ENCODE peak calls at places on chromosomes 4 and X, in ten cellular contexts. One of them, this sample, is unnamed.

GRCh38 chrX:129741880-129742758 is 3.3 kb downstream of the XPNPEP2 start:
- DNase-seq in AG08395: no peak
- DNase-seq in progenitor cell of endocrine pancreas: no peak
- DNase-seq in CD4-positive, alpha-beta T cell: no peak
- DNase-seq in A673: no peak
- DNase-seq in Kasumi-1: no peak
- DNase-seq in left ventricle myocardium inferior: no peak
- DNase-seq in Right ventricle myocardium superior: no peak
- DNase-seq in AG10803: no peak
- DNase-seq in foreskin keratinocyte: no peak
- DNase-seq in this sample: no peak

GRCh38 chr4:109465065-109465464 is 31.4 kb downstream of the SEC24B start:
- DNase-seq in AG08395: peak
- DNase-seq in progenitor cell of endocrine pancreas: no peak
- DNase-seq in CD4-positive, alpha-beta T cell: no peak
- DNase-seq in A673: no peak
- DNase-seq in Kasumi-1: no peak
- DNase-seq in left ventricle myocardium inferior: no peak
- DNase-seq in Right ventricle myocardium superior: no peak
- DNase-seq in AG10803: peak
- DNase-seq in foreskin keratinocyte: no peak
- DNase-seq in this sample: no peak

GRCh38 chrX:9311411-9312160 is 153.3 kb upstream of the TBL1X start:
- DNase-seq in AG08395: no peak
- DNase-seq in progenitor cell of endocrine pancreas: no peak
- DNase-seq in CD4-positive, alpha-beta T cell: no peak
- DNase-seq in A673: no peak
- DNase-seq in Kasumi-1: peak
- DNase-seq in left ventricle myocardium inferior: no peak
- DNase-seq in Right ventricle myocardium superior: no peak
- DNase-seq in AG10803: peak
- DNase-seq in foreskin keratinocyte: no peak
- DNase-seq in this sample: no peak

GRCh38 chrX:81377329-81377728 is 175.4 kb downstream of the SH3BGRL start:
- DNase-seq in AG08395: peak
- DNase-seq in progenitor cell of endocrine pancreas: no peak
- DNase-seq in CD4-positive, alpha-beta T cell: no peak
- DNase-seq in A673: peak
- DNase-seq in Kasumi-1: peak
- DNase-seq in left ventricle myocardium inferior: no peak
- DNase-seq in Right ventricle myocardium superior: no peak
- DNase-seq in AG10803: peak
- DNase-seq in foreskin keratinocyte: no peak
- DNase-seq in this sample: no peak

GRCh38 chr4:110033994-110034393 is 121.3 kb downstream of the EGF start:
- DNase-seq in AG08395: no peak
- DNase-seq in progenitor cell of endocrine pancreas: no peak
- DNase-seq in CD4-positive, alpha-beta T cell: no peak
- DNase-seq in A673: no peak
- DNase-seq in Kasumi-1: peak
- DNase-seq in left ventricle myocardium inferior: no peak
- DNase-seq in Right ventricle myocardium superior: no peak
- DNase-seq in AG10803: no peak
- DNase-seq in foreskin keratinocyte: no peak
- DNase-seq in this sample: no peak

GRCh38 chr4:96833831-96834230 is 993.9 kb downstream of the PDHA2 start:
- DNase-seq in AG08395: no peak
- DNase-seq in progenitor cell of endocrine pancreas: no peak
- DNase-seq in CD4-positive, alpha-beta T cell: no peak
- DNase-seq in A673: no peak
- DNase-seq in Kasumi-1: no peak
- DNase-seq in left ventricle myocardium inferior: no peak
- DNase-seq in Right ventricle myocardium superior: no peak
- DNase-seq in AG10803: no peak
- DNase-seq in foreskin keratinocyte: peak
- DNase-seq in this sample: no peak

GRCh38 chr4:176400816-176401461 is 81.2 kb downstream of the SPCS3 start:
- DNase-seq in AG08395: peak
- DNase-seq in progenitor cell of endocrine pancreas: no peak
- DNase-seq in CD4-positive, alpha-beta T cell: no peak
- DNase-seq in A673: no peak
- DNase-seq in Kasumi-1: no peak
- DNase-seq in left ventricle myocardium inferior: no peak
- DNase-seq in Right ventricle myocardium superior: no peak
- DNase-seq in AG10803: peak
- DNase-seq in foreskin keratinocyte: peak
- DNase-seq in this sample: no peak

GRCh38 chr4:8671712-8672290 is 79.2 kb downstream of the CPZ start:
- DNase-seq in AG08395: no peak
- DNase-seq in progenitor cell of endocrine pancreas: no peak
- DNase-seq in CD4-positive, alpha-beta T cell: no peak
- DNase-seq in A673: no peak
- DNase-seq in Kasumi-1: no peak
- DNase-seq in left ventricle myocardium inferior: no peak
- DNase-seq in Right ventricle myocardium superior: no peak
- DNase-seq in AG10803: no peak
- DNase-seq in foreskin keratinocyte: no peak
- DNase-seq in this sample: no peak

GRCh38 chr4:27789768-27790167 is 929.1 kb downstream of the STIM2 start:
- DNase-seq in AG08395: no peak
- DNase-seq in progenitor cell of endocrine pancreas: no peak
- DNase-seq in CD4-positive, alpha-beta T cell: no peak
- DNase-seq in A673: no peak
- DNase-seq in Kasumi-1: no peak
- DNase-seq in left ventricle myocardium inferior: no peak
- DNase-seq in Right ventricle myocardium superior: no peak
- DNase-seq in AG10803: no peak
- DNase-seq in foreskin keratinocyte: no peak
- DNase-seq in this sample: no peak

GRCh38 chrX:78199851-78200250 is 60.4 kb upstream of the TAF9B start:
- DNase-seq in AG08395: no peak
- DNase-seq in progenitor cell of endocrine pancreas: no peak
- DNase-seq in CD4-positive, alpha-beta T cell: no peak
- DNase-seq in A673: peak
- DNase-seq in Kasumi-1: peak
- DNase-seq in left ventricle myocardium inferior: no peak
- DNase-seq in Right ventricle myocardium superior: no peak
- DNase-seq in AG10803: peak
- DNase-seq in foreskin keratinocyte: no peak
- DNase-seq in this sample: no peak

GRCh38 chrX:113741744-113742143 is 842.1 kb upstream of the HTR2C start:
- DNase-seq in AG08395: peak
- DNase-seq in progenitor cell of endocrine pancreas: no peak
- DNase-seq in CD4-positive, alpha-beta T cell: no peak
- DNase-seq in A673: peak
- DNase-seq in Kasumi-1: peak
- DNase-seq in left ventricle myocardium inferior: no peak
- DNase-seq in Right ventricle myocardium superior: no peak
- DNase-seq in AG10803: peak
- DNase-seq in foreskin keratinocyte: no peak
- DNase-seq in this sample: no peak

GRCh38 chrX:20968996-20969395 is 405.2 kb upstream of the CNKSR2 start:
- DNase-seq in AG08395: no peak
- DNase-seq in progenitor cell of endocrine pancreas: no peak
- DNase-seq in CD4-positive, alpha-beta T cell: no peak
- DNase-seq in A673: no peak
- DNase-seq in Kasumi-1: no peak
- DNase-seq in left ventricle myocardium inferior: no peak
- DNase-seq in Right ventricle myocardium superior: no peak
- DNase-seq in AG10803: peak
- DNase-seq in foreskin keratinocyte: no peak
- DNase-seq in this sample: no peak

GRCh38 chrX:39756086-39756883 is 341.5 kb downstream of the BCOR start:
- DNase-seq in AG08395: no peak
- DNase-seq in progenitor cell of endocrine pancreas: no peak
- DNase-seq in CD4-positive, alpha-beta T cell: no peak
- DNase-seq in A673: no peak
- DNase-seq in Kasumi-1: no peak
- DNase-seq in left ventricle myocardium inferior: no peak
- DNase-seq in Right ventricle myocardium superior: no peak
- DNase-seq in AG10803: peak
- DNase-seq in foreskin keratinocyte: no peak
- DNase-seq in this sample: no peak

GRCh38 chr4:140367738-140368137 is 5.7 kb upstream of the SCOC start:
- DNase-seq in AG08395: peak
- DNase-seq in progenitor cell of endocrine pancreas: no peak
- DNase-seq in CD4-positive, alpha-beta T cell: no peak
- DNase-seq in A673: no peak
- DNase-seq in Kasumi-1: no peak
- DNase-seq in left ventricle myocardium inferior: no peak
- DNase-seq in Right ventricle myocardium superior: no peak
- DNase-seq in AG10803: peak
- DNase-seq in foreskin keratinocyte: peak
- DNase-seq in this sample: no peak

GRCh38 chr4:181008164-181008563 is 1235.0 kb upstream of the TENM3 start:
- DNase-seq in AG08395: peak
- DNase-seq in progenitor cell of endocrine pancreas: no peak
- DNase-seq in CD4-positive, alpha-beta T cell: no peak
- DNase-seq in A673: peak
- DNase-seq in Kasumi-1: no peak
- DNase-seq in left ventricle myocardium inferior: no peak
- DNase-seq in Right ventricle myocardium superior: no peak
- DNase-seq in AG10803: peak
- DNase-seq in foreskin keratinocyte: no peak
- DNase-seq in this sample: no peak

GRCh38 chrX:47828984-47829383 is 7.7 kb upstream of the ZNF81 start:
- DNase-seq in AG08395: no peak
- DNase-seq in progenitor cell of endocrine pancreas: no peak
- DNase-seq in CD4-positive, alpha-beta T cell: no peak
- DNase-seq in A673: no peak
- DNase-seq in Kasumi-1: no peak
- DNase-seq in left ventricle myocardium inferior: no peak
- DNase-seq in Right ventricle myocardium superior: no peak
- DNase-seq in AG10803: no peak
- DNase-seq in foreskin keratinocyte: no peak
- DNase-seq in this sample: no peak

GRCh38 chr4:124025423-124025822 is 628.8 kb downstream of the SPRY1 start:
- DNase-seq in AG08395: no peak
- DNase-seq in progenitor cell of endocrine pancreas: no peak
- DNase-seq in CD4-positive, alpha-beta T cell: no peak
- DNase-seq in A673: no peak
- DNase-seq in Kasumi-1: no peak
- DNase-seq in left ventricle myocardium inferior: no peak
- DNase-seq in Right ventricle myocardium superior: no peak
- DNase-seq in AG10803: no peak
- DNase-seq in foreskin keratinocyte: no peak
- DNase-seq in this sample: no peak

GRCh38 chr4:150782921-150783320 is 201.0 kb downstream of the MAB21L2 start:
- DNase-seq in AG08395: no peak
- DNase-seq in progenitor cell of endocrine pancreas: no peak
- DNase-seq in CD4-positive, alpha-beta T cell: no peak
- DNase-seq in A673: peak
- DNase-seq in Kasumi-1: no peak
- DNase-seq in left ventricle myocardium inferior: no peak
- DNase-seq in Right ventricle myocardium superior: no peak
- DNase-seq in AG10803: peak
- DNase-seq in foreskin keratinocyte: no peak
- DNase-seq in this sample: no peak

GRCh38 chr4:115781528-115782146 is 668.2 kb upstream of the NDST4 start:
- DNase-seq in AG08395: no peak
- DNase-seq in progenitor cell of endocrine pancreas: no peak
- DNase-seq in CD4-positive, alpha-beta T cell: no peak
- DNase-seq in A673: peak
- DNase-seq in Kasumi-1: peak
- DNase-seq in left ventricle myocardium inferior: no peak
- DNase-seq in Right ventricle myocardium superior: no peak
- DNase-seq in AG10803: no peak
- DNase-seq in foreskin keratinocyte: no peak
- DNase-seq in this sample: no peak

GRCh38 chrX:128460835-128461234 is 408.6 kb upstream of the ACTRT1 start:
- DNase-seq in AG08395: no peak
- DNase-seq in progenitor cell of endocrine pancreas: no peak
- DNase-seq in CD4-positive, alpha-beta T cell: no peak
- DNase-seq in A673: peak
- DNase-seq in Kasumi-1: peak
- DNase-seq in left ventricle myocardium inferior: no peak
- DNase-seq in Right ventricle myocardium superior: no peak
- DNase-seq in AG10803: no peak
- DNase-seq in foreskin keratinocyte: no peak
- DNase-seq in this sample: no peak

GRCh38 chr4:40306991-40307390 is 28.1 kb upstream of the CHRNA9 start:
- DNase-seq in AG08395: no peak
- DNase-seq in progenitor cell of endocrine pancreas: no peak
- DNase-seq in CD4-positive, alpha-beta T cell: no peak
- DNase-seq in A673: no peak
- DNase-seq in Kasumi-1: no peak
- DNase-seq in left ventricle myocardium inferior: no peak
- DNase-seq in Right ventricle myocardium superior: no peak
- DNase-seq in AG10803: no peak
- DNase-seq in foreskin keratinocyte: no peak
- DNase-seq in this sample: no peak

GRCh38 chrX:149950681-149951080 is 12.4 kb upstream of the EOLA2 start:
- DNase-seq in AG08395: peak
- DNase-seq in progenitor cell of endocrine pancreas: no peak
- DNase-seq in CD4-positive, alpha-beta T cell: no peak
- DNase-seq in A673: peak
- DNase-seq in Kasumi-1: peak
- DNase-seq in left ventricle myocardium inferior: no peak
- DNase-seq in Right ventricle myocardium superior: no peak
- DNase-seq in AG10803: peak
- DNase-seq in foreskin keratinocyte: no peak
- DNase-seq in this sample: no peak

GRCh38 chr4:76168688-76169087 is 20.5 kb upstream of the NUP54 start:
- DNase-seq in AG08395: no peak
- DNase-seq in progenitor cell of endocrine pancreas: no peak
- DNase-seq in CD4-positive, alpha-beta T cell: no peak
- DNase-seq in A673: no peak
- DNase-seq in Kasumi-1: no peak
- DNase-seq in left ventricle myocardium inferior: no peak
- DNase-seq in Right ventricle myocardium superior: no peak
- DNase-seq in AG10803: no peak
- DNase-seq in foreskin keratinocyte: no peak
- DNase-seq in this sample: no peak

GRCh38 chrX:129086802-129087201 is 436.5 kb downstream of the SMARCA1 start:
- DNase-seq in AG08395: no peak
- DNase-seq in progenitor cell of endocrine pancreas: no peak
- DNase-seq in CD4-positive, alpha-beta T cell: no peak
- DNase-seq in A673: no peak
- DNase-seq in Kasumi-1: no peak
- DNase-seq in left ventricle myocardium inferior: no peak
- DNase-seq in Right ventricle myocardium superior: no peak
- DNase-seq in AG10803: no peak
- DNase-seq in foreskin keratinocyte: no peak
- DNase-seq in this sample: no peak

GRCh38 chr4:184757810-184758209 is 23.9 kb upstream of the CENPU start:
- DNase-seq in AG08395: no peak
- DNase-seq in progenitor cell of endocrine pancreas: no peak
- DNase-seq in CD4-positive, alpha-beta T cell: no peak
- DNase-seq in A673: no peak
- DNase-seq in Kasumi-1: no peak
- DNase-seq in left ventricle myocardium inferior: no peak
- DNase-seq in Right ventricle myocardium superior: no peak
- DNase-seq in AG10803: peak
- DNase-seq in foreskin keratinocyte: no peak
- DNase-seq in this sample: no peak

GRCh38 chr4:42878868-42879267 is 13.6 kb upstream of the GRXCR1 start:
- DNase-seq in AG08395: no peak
- DNase-seq in progenitor cell of endocrine pancreas: no peak
- DNase-seq in CD4-positive, alpha-beta T cell: no peak
- DNase-seq in A673: no peak
- DNase-seq in Kasumi-1: no peak
- DNase-seq in left ventricle myocardium inferior: no peak
- DNase-seq in Right ventricle myocardium superior: no peak
- DNase-seq in AG10803: no peak
- DNase-seq in foreskin keratinocyte: no peak
- DNase-seq in this sample: no peak

GRCh38 chrX:55342533-55343501 is 78.1 kb upstream of the PAGE3 start:
- DNase-seq in AG08395: peak
- DNase-seq in progenitor cell of endocrine pancreas: no peak
- DNase-seq in CD4-positive, alpha-beta T cell: peak
- DNase-seq in A673: peak
- DNase-seq in Kasumi-1: peak
- DNase-seq in left ventricle myocardium inferior: no peak
- DNase-seq in Right ventricle myocardium superior: no peak
- DNase-seq in AG10803: peak
- DNase-seq in foreskin keratinocyte: peak
- DNase-seq in this sample: no peak

GRCh38 chr4:6110681-6111353 is 89.5 kb downstream of the JAKMIP1 start:
- DNase-seq in AG08395: no peak
- DNase-seq in progenitor cell of endocrine pancreas: no peak
- DNase-seq in CD4-positive, alpha-beta T cell: no peak
- DNase-seq in A673: no peak
- DNase-seq in Kasumi-1: no peak
- DNase-seq in left ventricle myocardium inferior: no peak
- DNase-seq in Right ventricle myocardium superior: no peak
- DNase-seq in AG10803: no peak
- DNase-seq in foreskin keratinocyte: no peak
- DNase-seq in this sample: no peak